ENCODE peak calls at places on chromosomes 3 and 15, in four cellular contexts. Q is Kasumi-1; S is stimulated activated CD4-positive, alpha-beta T cell treated with anti-CD3 and anti-CD28 coated beads, Interleukin-12 subunit alpha, Interleukin-12 subunit beta, amount 100 ng/mL, for 24 hours; E is dorsolateral prefrontal cortex. N is an unnamed sample.

GRCh38 chr15:23514492-23514891 is 51.0 kb upstream of the MKRN3 start:
- DNase-seq in S (no peak), Q (no peak), E (no peak), N (no peak)

GRCh38 chr3:3309836-3310235 is 130.3 kb upstream of the CRBN start:
- DNase-seq in Q (no peak), S (no peak), E (no peak), N (no peak)

GRCh38 chr15:78023081-78023665 is 54.3 kb downstream of the TBC1D2B start:
- DNase-seq in S (no peak), E (no peak), Q (no peak), N (no peak)

GRCh38 chr3:66153961-66154923 is 66.6 kb upstream of the SLC25A26 start:
- DNase-seq in S (no peak), E (peak), Q (no peak), N (no peak)

GRCh38 chr15:49718234-49718633 is 97.4 kb downstream of the DTWD1 start:
- DNase-seq in S (no peak), E (no peak), Q (peak), N (no peak)

GRCh38 chr3:102200126-102200525 is 234.7 kb upstream of the ZPLD1 start:
- DNase-seq in Q (no peak), E (no peak), S (no peak), N (no peak)

GRCh38 chr15:74311734-74312444 is 55.6 kb downstream of the CYP11A1 start:
- DNase-seq in S (no peak), Q (no peak), E (no peak), N (no peak)

GRCh38 chr15:99433026-99433756 is 132.6 kb upstream of the MEF2A start:
- DNase-seq in S (no peak), Q (no peak), E (peak), N (peak)

GRCh38 chr15:25170113-25170731 is 215.4 kb downstream of the SNRPN start:
- DNase-seq in Q (no peak), S (no peak), E (peak), N (peak)

N was measured in left lung.